ENCODE peak calls at places on chromosomes 2 and 18, in eight cellular contexts. U is retina; Z is astrocyte of the spinal cord; O is activated CD4-positive, alpha-beta T cell treated with anti-CD3 and anti-CD28 coated beads, Interleukin-2, amount 10 ng/mL, durations not matched to agents 7 days and 5 days; X is T-helper 2 cell treated with Interferon-gamma antibody and Interleukin-4, amounts not matched to agents 5 μg/mL and 100 μg/mL, for 36 hours; K is colonic mucosa; M is stimulated activated CD4-positive, alpha-beta T cell treated with anti-CD3 and anti-CD28 coated beads, Interleukin-4, amount 100 ng/mL, for 4 hours; N is GM20000. R is an unnamed sample.

GRCh38 chr2:232556426-232556825 is 5.9 kb downstream of the EIF4E2 start:
- DNase-seq in K (no peak), N (no peak), U (no peak), M (no peak), X (no peak), Z (no peak), O (no peak), R (no peak)

GRCh38 chr2:235658371-235659174 is 164.7 kb downstream of the AGAP1 start:
- DNase-seq in M (no peak), O (no peak), Z (no peak), X (no peak), K (no peak), U (peak), N (no peak), R (peak)

GRCh38 chr18:32238635-32239268 is 48.9 kb downstream of the MEP1B start:
- DNase-seq in O (no peak), U (no peak), M (no peak), N (no peak), X (no peak), Z (no peak), K (no peak), R (no peak)

GRCh38 chr2:20439193-20439475 is 7.7 kb upstream of the RHOB start:
- DNase-seq in Z (peak), K (peak), N (no peak), X (no peak), O (no peak), U (no peak), M (no peak), R (peak)

GRCh38 chr2:12856934-12857660 is 140.4 kb downstream of the TRIB2 start:
- DNase-seq in K (no peak), Z (peak), U (no peak), O (peak), N (no peak), M (peak), X (peak), R (peak)

GRCh38 chr2:194291104-194291503 is 1365.9 kb upstream of the SLC39A10 start:
- DNase-seq in K (no peak), U (no peak), N (no peak), O (no peak), X (no peak), Z (no peak), M (no peak), R (no peak)

GRCh38 chr2:72031346-72032115 is 116.1 kb downstream of the CYP26B1 start:
- DNase-seq in N (no peak), Z (no peak), M (no peak), O (no peak), K (peak), U (no peak), X (no peak), R (no peak)

GRCh38 chr2:107002735-107003134 is 116.8 kb upstream of the ST6GAL2 start:
- DNase-seq in M (no peak), Z (peak), K (no peak), U (no peak), O (no peak), X (no peak), N (no peak), R (no peak)

R was measured in mesenchymal stem cell.